ENCODE peak calls at places on chromosomes 11 and 22, in four cellular contexts. W, P, M and T are unnamed samples.

GRCh38 chr22:24120029-24120428 is 61.3 kb upstream of the SUSD2 start:
- DNase-seq in W (no peak), M (no peak), P (no peak), T (no peak)

GRCh38 chr11:75845324-75845723 is 30.3 kb downstream of the UVRAG start:
- DNase-seq in M (no peak), W (no peak), P (no peak), T (no peak)

GRCh38 chr11:1561266-1561665 is 10.8 kb downstream of the DUSP8 start:
- DNase-seq in P (peak), W (no peak), M (no peak), T (no peak)

GRCh38 chr11:30128269-30128932 is 102.4 kb upstream of the FSHB start:
- DNase-seq in P (no peak), M (peak), W (peak), T (peak)

GRCh38 chr11:124442442-124442841 is 3.1 kb downstream of the OR8B8 start:
- DNase-seq in M (peak), W (peak), P (no peak), T (no peak)

GRCh38 chr11:109864161-109864661 is 229.0 kb upstream of the ZC3H12C start:
- DNase-seq in M (peak), W (no peak), P (no peak), T (no peak)

GRCh38 chr11:23320131-23320530 is 459.9 kb upstream of the CCDC179 start:
- DNase-seq in M (peak), P (no peak), W (no peak), T (no peak)

GRCh38 chr11:36292311-36292722 is 3.1 kb upstream of the COMMD9 start:
- DNase-seq in M (peak), P (no peak), W (peak), T (peak)

GRCh38 chr22:26894766-26895485 is 237.5 kb downstream of the MIAT start:
- DNase-seq in P (no peak), W (no peak), M (peak), T (peak)

GRCh38 chr11:7160814-7161489 is 72.2 kb downstream of the RBMXL2 start:
- DNase-seq in M (no peak), P (no peak), W (no peak), T (no peak)

GRCh38 chr11:17768547-17768946 is 34.0 kb downstream of the KCNC1 start:
- DNase-seq in P (no peak), M (no peak), W (no peak), T (no peak)

GRCh38 chr11:17769218-17769617 is 34.6 kb downstream of the KCNC1 start:
- DNase-seq in P (no peak), W (no peak), M (no peak), T (no peak)

GRCh38 chr11:17771415-17771814 is 36.8 kb downstream of the KCNC1 start:
- DNase-seq in W (no peak), P (no peak), M (no peak), T (no peak)

GRCh38 chr11:17770917-17771316 is 36.3 kb downstream of the KCNC1 start:
- DNase-seq in M (peak), P (no peak), W (no peak), T (no peak)

DNA sequence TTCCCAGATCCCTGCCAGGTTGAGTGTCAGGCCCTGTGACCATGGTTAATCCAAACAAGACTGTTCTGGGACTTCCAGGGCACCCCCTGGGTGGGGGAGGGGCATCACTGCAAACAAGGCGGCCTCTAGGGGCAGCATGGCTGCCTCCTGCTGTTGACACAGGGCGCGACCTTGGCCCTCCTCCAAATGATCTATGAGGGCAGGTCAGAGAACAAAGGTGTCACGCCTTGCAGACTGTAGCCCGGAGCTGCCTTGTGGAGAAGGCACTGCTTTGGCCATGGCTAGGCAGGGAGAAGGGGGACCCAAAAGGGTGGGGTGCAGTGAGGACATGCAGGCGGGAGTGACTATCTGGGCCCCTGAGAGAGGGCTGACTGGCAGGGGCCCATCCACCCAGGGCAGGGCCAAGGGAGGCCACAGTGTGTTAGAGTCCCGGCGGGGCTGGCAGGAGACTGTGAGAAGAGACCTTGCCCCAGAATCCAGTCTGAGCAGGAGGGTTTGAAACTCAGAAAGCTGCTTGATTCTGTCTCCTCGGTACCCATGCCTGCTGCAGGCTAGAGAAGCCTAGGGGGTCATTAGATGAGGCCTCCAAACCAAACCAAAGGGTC is 35.6 kb downstream of the KCNC1 start:
- DNase-seq in W (peak), M (no peak), P (peak), T (peak)
- TF ChIP-seq CTCF in W (peak), M (peak), P (peak), T (no peak)

GRCh38 chr22:43481528-43482309 is 69.9 kb downstream of the MPPED1 start:
- DNase-seq in W (peak), P (no peak), M (no peak), T (no peak)
- TF ChIP-seq CTCF in W (peak), P (no peak), M (no peak), T (no peak)

DNA sequence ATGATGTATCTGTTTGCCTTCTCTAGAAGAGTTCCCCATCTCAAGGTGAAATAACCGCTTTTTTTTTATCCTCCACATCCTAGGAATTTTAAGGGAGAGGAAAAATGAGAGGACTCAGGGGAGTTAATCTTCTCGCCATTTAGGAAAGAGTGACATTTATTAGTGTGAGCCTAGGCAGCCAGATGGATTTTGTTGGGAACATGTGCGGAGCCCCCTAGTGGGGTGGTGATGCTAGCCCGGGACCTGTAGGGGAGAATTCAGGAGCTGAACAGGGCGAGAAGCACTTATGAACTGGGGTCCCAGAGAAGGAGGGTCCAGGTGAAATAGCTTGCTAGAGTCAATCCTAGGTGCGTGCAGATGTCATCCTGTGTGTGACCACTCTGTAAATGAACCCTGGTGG is 10.7 kb downstream of the IL17RA start:
- DNase-seq in M (peak), W (peak), P (no peak), T (no peak)
- TF ChIP-seq CTCF in M (peak), W (peak), P (no peak), T (no peak)

GRCh38 chr11:61035086-61035835 is 63.8 kb downstream of the CD6 start:
- DNase-seq in M (no peak), P (no peak), W (no peak), T (no peak)
- TF ChIP-seq CTCF in M (no peak), P (no peak), W (no peak), T (no peak)

GRCh38 chr11:14541180-14541579 is 21.0 kb upstream of the PSMA1 start:
- DNase-seq in W (no peak), M (peak), P (no peak), T (no peak)

GRCh38 chr11:14538926-14539554 is 18.9 kb upstream of the PSMA1 start:
- DNase-seq in W (no peak), P (no peak), M (no peak), T (no peak)

GRCh38 chr11:14537134-14537599 is 17.0 kb upstream of the PSMA1 start:
- DNase-seq in P (peak), W (peak), M (peak), T (peak)

GRCh38 chr11:14539867-14540475 is 19.8 kb upstream of the PSMA1 start:
- DNase-seq in P (no peak), M (no peak), W (peak), T (no peak)

DNA sequence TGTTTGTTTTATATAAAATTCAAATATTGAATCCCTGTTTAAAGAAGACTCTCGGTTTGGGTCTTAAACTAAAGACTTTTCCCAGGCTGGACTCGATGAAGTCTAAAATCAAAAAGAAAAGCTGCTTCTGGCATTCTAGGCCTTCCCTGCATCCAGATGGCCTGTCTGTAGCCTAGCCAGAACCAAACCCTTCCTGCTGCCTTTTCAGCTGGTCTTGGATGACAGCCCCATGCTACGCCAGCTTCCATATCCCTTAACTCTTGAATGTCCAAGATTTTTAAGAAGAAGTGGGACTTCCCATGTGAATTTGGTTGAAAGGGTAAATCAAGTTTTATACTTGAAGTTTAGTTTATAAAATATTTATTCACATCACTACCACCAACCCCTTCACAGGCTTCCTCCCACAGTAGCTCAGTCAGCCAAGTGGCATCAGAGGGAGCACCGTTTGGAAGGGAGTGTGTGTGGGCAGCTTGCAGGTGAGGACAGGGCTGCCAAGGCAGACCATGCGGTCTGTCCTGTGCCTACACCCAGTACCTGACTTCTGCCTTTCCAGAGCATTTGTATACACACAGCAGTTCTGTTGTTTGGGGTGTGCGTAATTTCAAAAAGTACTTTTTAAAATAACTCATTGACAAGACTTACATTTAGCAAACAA is 18.2 kb upstream of the PSMA1 start:
- DNase-seq in M (no peak), P (no peak), W (no peak), T (no peak)
- TF ChIP-seq CTCF in M (no peak), P (no peak), W (no peak), T (no peak)

GRCh38 chr11:11407065-11407737 is 54.2 kb upstream of the CSNK2A3 start:
- DNase-seq in M (no peak), W (no peak), P (peak), T (no peak)
- TF ChIP-seq CTCF in M (no peak), W (peak), P (peak), T (no peak)